ENCODE peak calls at places on chromosomes 11 and 22, in seven cellular contexts. F is endothelial cell; M is astrocyte; I is PC-3; U is Caco-2; K is cardiac muscle cell; N is CD8-positive, alpha-beta T cell. A is an unnamed sample.

GRCh38 chr22:50530280-50530856 is 556 bp upstream of the TYMP start:
- DNase-seq in F (no peak), M (peak), I (peak), U (peak), K (no peak), N (peak), A (no peak)

GRCh38 chr11:77475206-77475605 is 1.3 kb upstream of the PAK1 start:
- DNase-seq in F (no peak), M (no peak), I (no peak), U (no peak), K (no peak), N (no peak), A (no peak)

GRCh38 chr22:19815093-19815822 is 39.4 kb downstream of the GNB1L start:
- DNase-seq in F (no peak), M (no peak), I (no peak), U (no peak), K (no peak), N (no peak), A (no peak)

GRCh38 chr11:64998141-64998540 is 1.4 kb upstream of the BATF2 start:
- DNase-seq in F (no peak), M (no peak), I (peak), U (peak), K (no peak), N (no peak), A (no peak)

GRCh38 chr11:69190796-69191536 is 35.2 kb downstream of the SMIM38 start:
- DNase-seq in F (no peak), M (no peak), I (no peak), U (no peak), K (no peak), N (no peak), A (no peak)

GRCh38 chr11:69950120-69950519 is 128.0 kb upstream of the ANO1 start:
- DNase-seq in F (peak), M (no peak), I (peak), U (peak), K (no peak), N (no peak), A (no peak)

GRCh38 chr11:17063171-17064002 is 14.1 kb downstream of the RPS13 start:
- DNase-seq in F (peak), M (no peak), I (peak), U (peak), K (peak), N (peak), A (peak)

GRCh38 chr11:120186799-120187591 is 23.8 kb upstream of the OAF start:
- DNase-seq in F (no peak), M (peak), I (peak), U (no peak), K (no peak), N (no peak), A (peak)

GRCh38 chr22:24436553-24436952 is 9.2 kb downstream of the ADORA2A start:
- DNase-seq in F (no peak), M (no peak), I (no peak), U (no peak), K (no peak), N (no peak), A (no peak)

GRCh38 chr11:117282956-117283355 is 8.2 kb upstream of the BACE1-AS start:
- DNase-seq in F (no peak), M (no peak), I (no peak), U (no peak), K (no peak), N (no peak), A (no peak)

GRCh38 chr11:120302001-120302805 is 22.9 kb upstream of the TLCD5 start:
- DNase-seq in F (no peak), M (no peak), I (peak), U (peak), K (no peak), N (no peak), A (no peak)

GRCh38 chr11:120801801-120802689 is 221.9 kb upstream of the TBCEL start:
- DNase-seq in F (peak), M (peak), I (peak), U (peak), K (peak), N (peak), A (no peak)

GRCh38 chr11:19844806-19845205 is 132.2 kb downstream of the NAV2 start:
- DNase-seq in F (no peak), M (no peak), I (no peak), U (no peak), K (no peak), N (no peak), A (no peak)

GRCh38 chr11:608751-609354 is 6.9 kb downstream of the IRF7 start:
- DNase-seq in F (no peak), M (no peak), I (no peak), U (no peak), K (no peak), N (no peak), A (no peak)

GRCh38 chr22:47587861-47588582 is 825.6 kb downstream of the TBC1D22A start:
- DNase-seq in F (no peak), M (no peak), I (no peak), U (no peak), K (no peak), N (no peak), A (no peak)

GRCh38 chr11:30387891-30388861 is 65.3 kb downstream of the ARL14EP start:
- DNase-seq in F (peak), M (no peak), I (no peak), U (no peak), K (no peak), N (no peak), A (no peak)

GRCh38 chr22:34800265-34800664 is 265.7 kb upstream of the ISX start:
- DNase-seq in F (no peak), M (peak), I (no peak), U (no peak), K (no peak), N (no peak), A (no peak)

GRCh38 chr11:83249972-83250593 is 36.1 kb downstream of the CCDC90B start:
- DNase-seq in F (no peak), M (no peak), I (peak), U (peak), K (peak), N (no peak), A (peak)

GRCh38 chr22:35425971-35426800 is 26.2 kb downstream of the MCM5 start:
- DNase-seq in F (no peak), M (no peak), I (peak), U (no peak), K (no peak), N (no peak), A (peak)

GRCh38 chr11:12841946-12842630 is 167.0 kb upstream of the RASSF10 start:
- DNase-seq in F (peak), M (peak), I (peak), U (no peak), K (no peak), N (no peak), A (peak)

GRCh38 chr22:19136915-19137314 is 5.8 kb downstream of the TSSK2 start:
- DNase-seq in F (no peak), M (no peak), I (no peak), U (no peak), K (no peak), N (no peak), A (no peak)

GRCh38 chr11:104573431-104573830 is 324.8 kb downstream of the CASP12 start:
- DNase-seq in F (no peak), M (peak), I (peak), U (no peak), K (no peak), N (no peak), A (no peak)

GRCh38 chr11:83195176-83195531 is 1.6 kb downstream of the ANKRD42 start:
- DNase-seq in F (no peak), M (no peak), I (peak), U (peak), K (no peak), N (no peak), A (peak)

GRCh38 chr22:41565403-41566054 is 4.7 kb downstream of the CSDC2 start:
- DNase-seq in F (no peak), M (peak), I (peak), U (no peak), K (no peak), N (no peak), A (peak)

GRCh38 chr11:121366970-121367369 is 74.4 kb downstream of the SC5D start:
- DNase-seq in F (no peak), M (no peak), I (no peak), U (no peak), K (peak), N (no peak), A (no peak)

GRCh38 chr11:75476716-75477613 is 44.0 kb upstream of the KLHL35 start:
- DNase-seq in F (no peak), M (no peak), I (no peak), U (no peak), K (no peak), N (no peak), A (no peak)

GRCh38 chr11:115330693-115331482 is 173.3 kb downstream of the CADM1 start:
- DNase-seq in F (no peak), M (no peak), I (no peak), U (no peak), K (no peak), N (no peak), A (no peak)

GRCh38 chr22:17243524-17243923 is 24.3 kb upstream of the ADA2 start:
- DNase-seq in F (no peak), M (no peak), I (peak), U (no peak), K (no peak), N (no peak), A (no peak)

GRCh38 chr11:125114518-125114917 is 3.1 kb upstream of the TMEM218 start:
- DNase-seq in F (no peak), M (no peak), I (no peak), U (no peak), K (no peak), N (no peak), A (no peak)

GRCh38 chr11:62545437-62546243 is 966 bp downstream of the AHNAK start:
- DNase-seq in F (peak), M (peak), I (peak), U (peak), K (peak), N (peak), A (peak)

GRCh38 chr11:103978588-103979580 is 57.6 kb upstream of the DDI1 start:
- DNase-seq in F (no peak), M (peak), I (peak), U (no peak), K (no peak), N (no peak), A (no peak)

GRCh38 chr22:48546653-48547424 is 1280.8 kb downstream of the BRD1 start:
- DNase-seq in F (no peak), M (no peak), I (no peak), U (no peak), K (no peak), N (no peak), A (no peak)

GRCh38 chr11:112016088-112016764 is 9.0 kb upstream of the DLAT start:
- DNase-seq in F (no peak), M (peak), I (no peak), U (no peak), K (peak), N (no peak), A (no peak)

GRCh38 chr11:23570828-23571227 is 710.6 kb upstream of the CCDC179 start:
- DNase-seq in F (no peak), M (peak), I (peak), U (no peak), K (no peak), N (no peak), A (peak)

GRCh38 chr22:28947125-28947524 is 63.8 kb downstream of the ZNRF3 start:
- DNase-seq in F (no peak), M (no peak), I (no peak), U (no peak), K (no peak), N (no peak), A (no peak)

GRCh38 chr11:73760680-73761402 is at the start of gene RAB6A:
- DNase-seq in F (peak), M (peak), I (peak), U (peak), K (peak), N (peak), A (peak)
- TF ChIP-seq CTCF in F (no peak), M (no peak), I (no peak), U (peak), K (peak), N (peak), A (peak)

GRCh38 chr11:110447897-110448522 is 18.3 kb downstream of the FDX1 start:
- DNase-seq in F (no peak), M (no peak), I (peak), U (no peak), K (no peak), N (no peak), A (no peak)
- TF ChIP-seq CTCF in F (peak), M (peak), I (peak), U (peak), K (peak), N (peak), A (peak)

GRCh38 chr11:59365621-59366020 is 6.9 kb downstream of the OR5AN1 start:
- DNase-seq in F (no peak), M (no peak), I (no peak), U (no peak), K (no peak), N (no peak), A (no peak)

GRCh38 chr11:59368238-59369022 is 9.7 kb downstream of the OR5AN1 start:
- DNase-seq in F (no peak), M (no peak), I (no peak), U (no peak), K (no peak), N (no peak), A (no peak)
- TF ChIP-seq CTCF in F (no peak), M (no peak), I (no peak), U (no peak), K (no peak), N (no peak), A (no peak)

DNA sequence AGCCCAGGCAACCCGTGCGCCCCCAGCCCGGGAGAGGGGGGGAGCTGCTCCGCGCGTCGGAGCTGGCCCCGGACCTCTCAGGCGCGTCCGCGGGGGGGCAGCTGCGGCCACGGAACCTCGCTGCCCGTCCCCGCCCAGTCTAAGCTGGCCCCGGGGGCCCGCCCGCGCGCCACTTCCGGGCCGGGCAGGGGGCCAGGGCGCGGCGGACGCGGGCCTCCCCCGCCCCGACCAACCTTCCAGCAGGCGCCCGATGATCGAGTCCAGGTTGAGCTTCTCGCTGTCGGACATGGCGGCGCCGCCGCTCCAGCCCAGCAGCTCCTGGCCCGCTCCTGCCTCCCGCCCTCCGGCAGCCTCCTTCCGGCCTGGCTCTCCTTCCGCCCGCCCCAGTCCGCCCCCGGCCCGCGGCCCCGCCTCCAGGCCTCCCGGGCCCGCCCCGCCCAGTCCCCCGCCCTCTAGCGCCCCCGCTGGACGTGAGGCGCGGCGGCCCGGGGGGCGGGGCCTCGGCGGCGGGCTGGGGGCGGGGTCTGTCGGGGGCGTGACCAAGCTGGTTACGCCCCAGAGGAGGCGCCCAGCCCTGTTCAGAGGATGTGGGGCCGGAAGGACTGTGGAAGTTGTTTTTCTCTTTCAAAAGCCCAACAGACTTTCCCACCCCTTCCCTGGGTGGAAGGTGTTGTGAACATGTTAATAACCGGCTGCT is at the start of gene PPP1CA:
- DNase-seq in F (peak), M (peak), I (peak), U (peak), K (peak), N (peak), A (peak)
- TF ChIP-seq CTCF in F (peak), M (no peak), I (peak), U (peak), K (peak), N (peak), A (peak)

GRCh38 chr11:86917577-86917976 is 37.6 kb downstream of the FZD4 start:
- DNase-seq in F (no peak), M (peak), I (no peak), U (no peak), K (no peak), N (no peak), A (no peak)

GRCh38 chr11:86916330-86916729 is 38.9 kb downstream of the FZD4 start:
- DNase-seq in F (no peak), M (peak), I (peak), U (no peak), K (no peak), N (no peak), A (peak)

GRCh38 chr11:86922225-86922624 is 33.0 kb downstream of the FZD4 start:
- DNase-seq in F (no peak), M (no peak), I (no peak), U (no peak), K (no peak), N (no peak), A (no peak)

GRCh38 chr11:86918943-86919342 is 36.3 kb downstream of the FZD4 start:
- DNase-seq in F (no peak), M (peak), I (no peak), U (no peak), K (no peak), N (no peak), A (no peak)

DNA sequence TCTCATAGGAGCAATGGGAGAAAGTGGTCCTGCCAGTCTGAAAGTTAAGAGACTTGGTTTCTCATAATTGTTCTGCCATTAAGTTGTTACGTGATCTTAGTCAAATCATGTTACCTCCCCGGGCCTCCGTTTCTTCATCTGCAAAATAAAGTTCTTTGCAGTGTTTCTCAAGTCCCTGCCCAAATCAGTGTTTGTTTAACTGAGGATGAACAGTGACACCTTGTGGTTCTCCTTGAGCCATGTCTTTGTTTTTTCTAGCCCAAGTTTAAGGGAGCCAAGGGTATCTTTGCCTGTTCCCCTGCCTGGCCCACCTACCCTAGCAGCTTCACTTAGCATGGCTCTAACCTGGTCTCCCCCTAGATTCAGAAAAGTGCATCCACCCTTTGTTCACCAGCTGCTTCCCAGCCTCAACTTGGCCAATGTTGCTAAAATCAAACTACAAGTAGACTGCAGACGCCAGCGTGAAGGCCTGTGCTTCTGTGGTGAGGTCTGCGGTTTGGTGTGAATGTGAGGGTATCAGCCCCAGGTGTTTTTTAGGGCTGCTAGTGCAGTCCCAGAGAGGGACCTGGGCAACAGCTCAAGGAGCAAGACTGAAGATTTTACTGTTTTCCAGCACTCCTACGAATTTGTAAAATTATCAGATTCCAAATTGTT is 35.5 kb downstream of the FZD4 start:
- DNase-seq in F (peak), M (peak), I (peak), U (peak), K (peak), N (no peak), A (peak)
- TF ChIP-seq CTCF in F (peak), M (peak), I (peak), U (peak), K (peak), N (no peak), A (peak)

DNA sequence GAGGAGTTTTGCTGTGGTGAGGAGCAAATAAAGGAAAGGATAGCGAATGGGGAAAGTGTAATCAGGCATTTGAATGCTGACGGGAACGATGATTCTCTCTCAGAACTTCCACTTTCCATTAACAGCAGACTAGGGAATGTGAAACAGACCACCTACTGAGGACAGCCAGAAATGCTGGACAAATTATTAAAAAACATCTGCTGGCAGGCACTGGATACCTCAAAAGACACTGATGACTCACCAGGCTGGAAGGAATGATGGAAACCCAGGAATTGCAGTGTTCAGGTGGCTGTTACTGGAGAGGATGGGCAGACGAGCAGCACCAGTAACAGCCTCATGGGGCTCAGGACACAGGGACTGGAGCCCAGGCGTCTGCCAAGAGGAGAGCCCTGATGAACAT is 33.4 kb downstream of the PLA2G6 start:
- DNase-seq in F (no peak), M (peak), I (peak), U (no peak), K (no peak), N (no peak), A (no peak)
- TF ChIP-seq CTCF in F (no peak), M (no peak), I (no peak), U (no peak), K (no peak), N (no peak), A (no peak)

GRCh38 chr22:31104869-31105268 is 2.5 kb downstream of the SELENOM start:
- DNase-seq in F (peak), M (no peak), I (no peak), U (no peak), K (no peak), N (no peak), A (no peak)
- TF ChIP-seq CTCF in F (peak), M (peak), I (no peak), U (no peak), K (peak), N (no peak), A (no peak)

GRCh38 chr11:2186669-2187266 is 15.2 kb upstream of the TH start:
- DNase-seq in F (peak), M (no peak), I (peak), U (peak), K (peak), N (peak), A (no peak)
- TF ChIP-seq CTCF in F (peak), M (peak), I (peak), U (peak), K (peak), N (peak), A (peak)

GRCh38 chr11:16001044-16001568 is 355.2 kb downstream of the SOX6 start:
- DNase-seq in F (no peak), M (no peak), I (no peak), U (peak), K (no peak), N (no peak), A (no peak)

GRCh38 chr11:16007514-16007913 is 348.8 kb downstream of the SOX6 start:
- DNase-seq in F (no peak), M (no peak), I (no peak), U (no peak), K (no peak), N (no peak), A (no peak)

GRCh38 chr11:16000065-16000464 is 356.3 kb downstream of the SOX6 start:
- DNase-seq in F (no peak), M (peak), I (no peak), U (no peak), K (no peak), N (no peak), A (peak)

GRCh38 chr11:16002942-16003341 is 353.4 kb downstream of the SOX6 start:
- DNase-seq in F (no peak), M (no peak), I (no peak), U (no peak), K (no peak), N (no peak), A (no peak)

DNA sequence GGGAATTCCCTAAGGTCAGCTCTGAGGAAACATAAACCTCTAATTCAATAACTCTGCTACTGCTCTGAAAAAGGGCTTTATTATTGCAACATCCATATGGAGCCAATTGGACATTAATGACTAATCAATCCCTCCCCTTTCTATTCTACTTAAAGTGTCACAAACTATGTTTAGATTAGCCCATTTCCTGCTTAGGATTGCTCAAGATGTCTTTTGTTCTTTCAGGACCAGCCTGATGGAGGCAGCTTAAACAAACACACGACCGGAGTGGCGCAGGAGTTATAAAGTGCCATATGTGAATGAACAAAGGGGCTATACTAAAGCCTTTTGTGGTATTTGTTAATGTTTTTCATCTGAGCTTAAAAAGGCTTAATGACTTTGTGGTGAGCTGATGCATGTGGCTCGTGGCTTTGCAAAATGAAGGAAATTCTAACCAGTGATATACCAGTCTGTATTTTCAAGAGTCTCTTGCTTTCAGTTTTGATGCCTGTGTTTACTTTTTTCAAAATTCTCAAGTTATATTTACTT is 354.4 kb downstream of the SOX6 start:
- DNase-seq in F (no peak), M (peak), I (peak), U (peak), K (no peak), N (no peak), A (peak)
- TF ChIP-seq CTCF in F (no peak), M (no peak), I (no peak), U (no peak), K (peak), N (no peak), A (no peak)